ENCODE peak calls at places on chromosome 9, in four cellular contexts. A is body of pancreas; Y is CD8-positive, alpha-beta T cell; S is gastrocnemius medialis. T is an unnamed sample.

GRCh38 chr9:115808695-115809094 is 344.9 kb upstream of the PAPPA start:
- DNase-seq in A (no peak), Y (no peak), S (no peak), T (no peak)

GRCh38 chr9:21110708-21111576 is 30.7 kb downstream of the IFNW1 start:
- DNase-seq in A (no peak), Y (no peak), S (no peak), T (no peak)

GRCh38 chr9:127970401-127971313 is 10.1 kb downstream of the EEIG1 start:
- DNase-seq in A (no peak), Y (peak; percentile 86), S (no peak), T (no peak)

GRCh38 chr9:94852373-94852772 is 125.9 kb downstream of the AOPEP start:
- DNase-seq in A (no peak), Y (no peak), S (no peak), T (no peak)

GRCh38 chr9:121821326-121821725 is 169.9 kb downstream of the DAB2IP start:
- DNase-seq in A (no peak), Y (no peak), S (no peak), T (no peak)

GRCh38 chr9:22049411-22049810 is 40.3 kb upstream of the CDKN2B start:
- DNase-seq in A (no peak), Y (no peak), S (peak; percentile 56), T (no peak)

GRCh38 chr9:126692041-126692758 is 78.5 kb downstream of the LMX1B start:
- DNase-seq in A (no peak), Y (no peak), S (no peak), T (no peak)

GRCh38 chr9:75238311-75238976 is 150.1 kb downstream of the OSTF1 start:
- DNase-seq in A (peak; percentile 80), Y (no peak), S (no peak), T (peak; percentile 47)

GRCh38 chr9:127931092-127931881 is 710 bp upstream of the PIP5KL1 start:
- DNase-seq in A (no peak), Y (no peak), S (no peak), T (no peak)

GRCh38 chr9:92719028-92719647 is 45.5 kb downstream of the BICD2 start:
- DNase-seq in A (no peak), Y (no peak), S (no peak), T (no peak)

GRCh38 chr9:114906922-114907571 is 23.3 kb downstream of the TNFSF8 start:
- DNase-seq in A (no peak), Y (no peak), S (no peak), T (peak; percentile 18)

GRCh38 chr9:74742792-74743389 is 144.8 kb downstream of the TRPM6 start:
- DNase-seq in A (no peak), Y (no peak), S (no peak), T (peak; percentile 19)

GRCh38 chr9:130932220-130933069 is 6.6 kb downstream of the FIBCD1 start:
- DNase-seq in A (no peak), Y (no peak), S (no peak), T (no peak)

GRCh38 chr9:124133752-124134151 is 122.2 kb downstream of the LHX2 start:
- DNase-seq in A (peak; percentile 31), Y (no peak), S (no peak), T (peak; percentile 56)

GRCh38 chr9:90300901-90301688 is 341.5 kb downstream of the DIRAS2 start:
- DNase-seq in A (no peak), Y (no peak), S (no peak), T (no peak)

GRCh38 chr9:134545213-134546211 is 96.1 kb upstream of the COL5A1 start:
- DNase-seq in A (no peak), Y (no peak), S (no peak), T (no peak)

GRCh38 chr9:70979971-70980370 is 141.4 kb downstream of the TRPM3 start:
- DNase-seq in A (no peak), Y (no peak), S (no peak), T (no peak)

GRCh38 chr9:89523948-89524347 is 26.0 kb upstream of the SEMA4D start:
- DNase-seq in A (no peak), Y (no peak), S (no peak), T (no peak)

GRCh38 chr9:137417161-137418021 is 5.6 kb downstream of the EXD3 start:
- DNase-seq in A (no peak), Y (no peak), S (no peak), T (no peak)

GRCh38 chr9:113770396-113770795 is 105.7 kb upstream of the ZNF618 start:
- DNase-seq in A (no peak), Y (no peak), S (no peak), T (no peak)
- H3K27ac ChIP-seq in A (no peak overlapping the region), Y (no peak overlapping the region), S (no peak overlapping the region), T (no peak overlapping the region)

GRCh38 chr9:73426226-73426625 is 274.6 kb downstream of the ANXA1 start:
- DNase-seq in A (no peak), Y (no peak), S (no peak), T (no peak)
- H3K27ac ChIP-seq in A (no peak overlapping the region), Y (no peak overlapping the region), S (no peak overlapping the region), T (no peak overlapping the region)

GRCh38 chr9:4224181-4224580 is 75.7 kb downstream of the GLIS3 start:
- DNase-seq in A (no peak), Y (no peak), S (no peak), T (no peak)

GRCh38 chr9:4225291-4226119 is 74.4 kb downstream of the GLIS3 start:
- DNase-seq in A (no peak), Y (no peak), S (no peak), T (no peak)

GRCh38 chr9:4228142-4228541 is 71.7 kb downstream of the GLIS3 start:
- DNase-seq in A (no peak), Y (no peak), S (no peak), T (no peak)

GRCh38 chr9:4228606-4229005 is 71.3 kb downstream of the GLIS3 start:
- DNase-seq in A (no peak), Y (no peak), S (no peak), T (peak; percentile 40)

DNA sequence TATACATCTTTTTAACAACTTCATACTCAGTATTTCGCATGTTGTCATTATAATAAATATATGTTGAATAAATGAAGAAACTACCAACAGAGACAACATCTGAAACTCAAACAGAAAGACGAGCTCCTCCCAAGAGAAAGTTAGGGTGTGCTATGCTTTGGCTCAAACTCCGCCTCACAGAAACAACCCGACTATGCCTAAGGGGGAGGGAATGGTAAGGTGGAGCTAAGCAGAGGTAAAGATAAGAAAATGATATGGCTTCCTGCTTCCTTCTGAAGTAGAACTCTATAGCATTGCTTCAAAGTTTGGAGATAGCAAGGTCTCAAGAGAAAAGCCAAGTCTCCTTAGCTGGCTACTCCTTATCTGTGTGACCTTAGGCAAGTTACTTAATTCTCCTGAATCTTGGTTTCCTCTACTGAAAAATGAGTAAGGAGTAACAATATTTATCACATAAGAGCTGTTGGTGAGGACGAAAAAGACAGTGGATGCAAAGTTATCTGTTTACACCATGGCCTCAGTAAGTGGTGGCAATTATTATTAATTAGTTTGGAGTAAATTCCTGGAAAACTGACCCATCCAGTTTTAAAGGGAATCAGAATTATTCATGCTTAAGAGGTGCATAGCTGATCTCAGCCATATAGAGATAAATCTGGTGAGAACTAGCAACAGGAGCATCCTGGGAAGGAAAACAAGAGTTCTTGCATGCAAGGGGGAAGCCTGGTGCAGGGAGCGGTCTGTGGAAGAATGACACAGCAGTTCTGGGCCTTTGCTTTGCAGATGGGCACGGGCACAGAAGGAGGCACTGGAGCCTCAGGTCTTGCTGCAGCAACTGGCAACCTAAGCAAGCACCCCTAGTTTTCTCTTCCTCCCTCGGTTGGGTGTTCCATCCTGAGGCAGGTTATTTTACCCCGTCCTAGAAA is 73.3 kb downstream of the GLIS3 start:
- DNase-seq in A (no peak), Y (no peak), S (no peak), T (peak; percentile 41)
- H3K27ac ChIP-seq in A (no peak overlapping the region), Y (no peak overlapping the region), S (no peak overlapping the region), T (no peak overlapping the region)

GRCh38 chr9:86517475-86517874 is 163.3 kb upstream of the TUT7 start:
- DNase-seq in A (no peak), Y (no peak), S (no peak), T (no peak)
- H3K27ac ChIP-seq in A (no peak overlapping the region), Y (no peak overlapping the region), S (no peak overlapping the region), T (no peak overlapping the region)

GRCh38 chr9:77304543-77304942 is 127.2 kb downstream of the VPS13A start:
- DNase-seq in A (no peak), Y (no peak), S (no peak), T (no peak)

GRCh38 chr9:77307166-77307565 is 129.8 kb downstream of the VPS13A start:
- DNase-seq in A (no peak), Y (no peak), S (no peak), T (no peak)

DNA sequence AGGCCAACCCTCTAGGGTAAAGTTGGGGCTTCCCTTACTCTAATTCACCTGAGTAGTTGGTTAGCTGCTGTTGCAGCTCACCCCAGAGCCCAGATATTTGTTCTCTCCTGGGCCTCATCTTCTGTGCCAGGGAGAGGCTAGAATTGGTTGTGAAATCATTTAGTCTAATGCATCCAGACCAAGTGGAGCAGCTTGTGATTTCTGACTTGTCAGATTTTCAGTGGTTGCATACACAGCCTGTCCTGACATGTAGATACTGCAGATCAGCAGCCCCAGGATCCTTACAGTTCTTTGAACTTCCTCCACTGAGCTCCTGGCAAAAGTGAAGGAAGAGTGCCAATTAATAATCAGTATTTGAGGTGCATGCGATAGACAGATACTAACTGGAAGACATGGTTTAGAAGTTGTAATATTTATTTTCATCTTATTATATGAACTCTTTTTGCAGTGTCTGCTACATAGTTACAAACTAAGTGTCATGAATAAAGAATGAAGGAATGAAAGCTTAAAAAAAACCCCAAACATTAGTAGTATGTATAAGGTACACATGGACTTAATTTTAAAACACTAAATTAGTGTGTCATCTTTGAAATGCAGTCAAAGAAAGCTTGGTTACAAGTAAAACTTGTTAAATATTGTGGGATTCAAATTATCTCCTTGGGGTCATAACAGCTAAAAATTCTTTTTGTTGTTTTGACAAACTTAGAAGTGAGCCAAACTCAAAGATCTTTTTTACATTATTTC is 128.5 kb downstream of the VPS13A start:
- DNase-seq in A (no peak), Y (no peak), S (no peak), T (no peak)
- H3K27ac ChIP-seq in A (no peak overlapping the region), Y (no peak overlapping the region), S (no peak overlapping the region), T (no peak overlapping the region)

T was measured in testis.